ENCODE peak calls at places on chromosome 19, in six cellular contexts. G is stimulated activated CD4-positive, alpha-beta T cell treated with anti-CD3 and anti-CD28 coated beads, Interleukin-1b, Interleukin-23, amount 100 ng/mL, for 24 hours; L is HCEC 1CT; Z is nephron progenitor cell; N is GM23338; R is kidney tubule cell. A is an unnamed sample.

GRCh38 chr19:52941941-52942370 is 18.7 kb upstream of the ZNF888 start:
- DNase-seq in Z (peak; percentile 37), L (peak; percentile 26), N (peak; percentile 65), R (peak; percentile 45), G (no peak), A (no peak)

GRCh38 chr19:23365222-23365621 is 30.0 kb downstream of the ZNF91 start:
- DNase-seq in N (no peak), R (no peak), Z (no peak), L (peak; percentile 30), G (no peak), A (no peak)

GRCh38 chr19:23116802-23117571 is at the start of gene ZNF730:
- DNase-seq in G (no peak), L (peak; percentile 68), N (peak; percentile 81), R (peak; percentile 63), Z (peak; percentile 93), A (no peak)

GRCh38 chr19:29622191-29623070 is 16.3 kb downstream of the POP4 start:
- DNase-seq in R (peak; percentile 22), N (no peak), L (no peak), G (no peak), Z (no peak), A (peak; percentile 28)

GRCh38 chr19:17576758-17577532 is 21.5 kb downstream of the COLGALT1 start:
- DNase-seq in R (no peak), L (no peak), G (no peak), N (peak; percentile 98), Z (peak; percentile 97), A (peak; percentile 24)

GRCh38 chr19:30784850-30785459 is 412.8 kb downstream of the ZNF536 start:
- DNase-seq in L (no peak), R (peak; percentile 26), Z (peak; percentile 46), G (peak; percentile 34), N (peak; percentile 82), A (peak; percentile 23)

GRCh38 chr19:28039677-28040381 is 1173.1 kb downstream of the UQCRFS1 start:
- DNase-seq in N (no peak), G (no peak), Z (no peak), L (no peak), R (peak; percentile 86), A (peak; percentile 73)

GRCh38 chr19:47652285-47652684 is 43.4 kb downstream of the BICRA start:
- DNase-seq in R (peak; percentile 23), L (no peak), Z (no peak), G (no peak), N (no peak), A (no peak)

GRCh38 chr19:46975011-46975917 is 44.4 kb upstream of the NPAS1 start:
- DNase-seq in L (no peak), G (no peak), N (no peak), Z (no peak), R (peak; percentile 55), A (no peak)

GRCh38 chr19:51079486-51080110 is 3.1 kb downstream of the KLK14 start:
- DNase-seq in N (no peak), G (no peak), R (no peak), Z (no peak), L (no peak), A (no peak)

GRCh38 chr19:51681286-51681956 is 11.7 kb upstream of the SPACA6 start:
- DNase-seq in R (no peak), L (peak; percentile 15), G (no peak), Z (no peak), N (peak; percentile 30), A (no peak)

GRCh38 chr19:45782820-45783785 is 813 bp upstream of the DMPK start:
- DNase-seq in L (peak; percentile 82), Z (no peak), G (no peak), R (peak; percentile 33), N (no peak), A (no peak)

GRCh38 chr19:48644839-48645651 is 942 bp downstream of the CA11 start:
- DNase-seq in Z (peak; percentile 74), G (no peak), R (peak; percentile 66), L (peak; percentile 58), N (peak; percentile 92), A (peak; percentile 69)

GRCh38 chr19:31066385-31066784 is 282.9 kb downstream of the TSHZ3 start:
- DNase-seq in R (peak; percentile 91), Z (no peak), L (peak; percentile 70), N (no peak), G (no peak), A (peak; percentile 87)

GRCh38 chr19:40810160-40810559 is 11.2 kb downstream of the EGLN2 start:
- DNase-seq in L (no peak), N (no peak), Z (no peak), G (no peak), R (no peak), A (no peak)

GRCh38 chr19:39411006-39411831 is 1.2 kb upstream of the PLEKHG2 start:
- DNase-seq in R (peak; percentile 42), Z (no peak), L (peak; percentile 35), G (no peak), N (no peak), A (no peak)

GRCh38 chr19:41362143-41362847 is 1.7 kb downstream of the B9D2 start:
- DNase-seq in N (no peak), Z (no peak), G (no peak), R (peak; percentile 62), L (no peak), A (no peak)

GRCh38 chr19:47749326-47749725 is 4.0 kb downstream of the NOP53 start:
- DNase-seq in G (no peak), R (no peak), L (no peak), N (no peak), Z (no peak), A (no peak)

GRCh38 chr19:38073806-38074685 is 150.0 kb downstream of the DPF1 start:
- DNase-seq in N (peak; percentile 81), G (no peak), Z (peak; percentile 41), R (no peak), L (no peak), A (no peak)

GRCh38 chr19:48530044-48530720 is 18.5 kb upstream of the LMTK3 start:
- DNase-seq in Z (no peak), N (peak; percentile 38), G (no peak), L (no peak), R (no peak), A (no peak)

GRCh38 chr19:51784922-51785690 is 9.9 kb upstream of the FPR3 start:
- DNase-seq in Z (no peak), N (peak; percentile 45), G (peak; percentile 5), L (no peak), R (peak; percentile 70), A (peak; percentile 34)

GRCh38 chr19:14127929-14128509 is 8.4 kb downstream of the ASF1B start:
- DNase-seq in Z (no peak), R (no peak), G (no peak), L (no peak), N (no peak), A (no peak)

GRCh38 chr19:6238643-6239281 is 41.0 kb downstream of the MLLT1 start:
- DNase-seq in R (no peak), Z (no peak), L (no peak), G (no peak), N (no peak), A (no peak)

GRCh38 chr19:15404097-15404779 is 14.6 kb downstream of the AKAP8L start:
- DNase-seq in R (no peak), Z (no peak), G (no peak), L (no peak), N (no peak), A (no peak)

GRCh38 chr19:38375098-38375493 is 725 bp downstream of the PSMD8 start:
- DNase-seq in L (no peak), G (no peak), Z (no peak), N (no peak), R (no peak), A (no peak)

GRCh38 chr19:44111910-44112463 is 1.2 kb upstream of the ZNF225 start:
- DNase-seq in Z (peak; percentile 54), L (peak; percentile 77), R (peak; percentile 68), G (no peak), N (peak; percentile 96), A (peak; percentile 39)

GRCh38 chr19:13830761-13831481 is 35.7 kb downstream of the ZSWIM4 start:
- DNase-seq in L (no peak), R (no peak), G (no peak), Z (no peak), N (no peak), A (no peak)

GRCh38 chr19:10120538-10121198 is 969 bp upstream of the EIF3G start:
- DNase-seq in R (peak; percentile 31), L (peak; percentile 93), N (no peak), Z (no peak), G (no peak), A (peak; percentile 90)

GRCh38 chr19:13363235-13363634 is 143.0 kb downstream of the CACNA1A start:
- DNase-seq in Z (no peak), G (no peak), N (no peak), L (no peak), R (no peak), A (no peak)

GRCh38 chr19:10826236-10826635 is 9.8 kb downstream of the TMED1 start:
- DNase-seq in N (no peak), L (no peak), G (no peak), R (no peak), Z (no peak), A (no peak)

GRCh38 chr19:9729162-9729561 is 39.4 kb downstream of the ZNF846 start:
- DNase-seq in Z (no peak), N (no peak), G (no peak), L (no peak), R (no peak), A (no peak)

GRCh38 chr19:12723383-12723642 is 419 bp downstream of the TNPO2 start:
- DNase-seq in L (peak; percentile 14), N (peak; percentile 17), R (no peak), G (no peak), Z (no peak), A (no peak)

GRCh38 chr19:50486823-50487515 is 10.3 kb upstream of the GARIN5A start:
- DNase-seq in Z (no peak), L (no peak), N (peak; percentile 97), R (peak; percentile 44), G (peak; percentile 29), A (peak; percentile 70)

GRCh38 chr19:54521022-54521859 is 18.6 kb downstream of the LAIR2 start:
- DNase-seq in N (no peak), Z (no peak), L (no peak), R (no peak), G (no peak), A (peak; percentile 34)

A was measured in HT1080.